ENCODE peak calls at places on chromosomes 6 and 20, in eight cellular contexts. Y, W, S, G, K, V, U and Z are unnamed samples.

GRCh38 chr20:19588731-19589130 is 169.3 kb upstream of the RIN2 start:
- DNase-seq in S (no peak), Y (no peak), W (no peak), K (no peak), V (no peak), G (no peak), U (no peak), Z (no peak)

GRCh38 chr6:20771427-20771826 is 237.2 kb downstream of the CDKAL1 start:
- DNase-seq in U (no peak), V (no peak), S (no peak), K (no peak), G (no peak), W (no peak), Y (no peak), Z (no peak)

GRCh38 chr6:155275808-155276480 is 12.1 kb downstream of the CLDN20 start:
- DNase-seq in K (no peak), S (no peak), Y (no peak), W (no peak), V (no peak), G (peak; percentile 33), U (no peak), Z (peak; percentile 20)

GRCh38 chr6:120671519-120671918 is 662.8 kb downstream of the TBC1D32 start:
- DNase-seq in K (no peak), V (peak; percentile 2), S (no peak), Y (peak; percentile 2), U (no peak), W (no peak), G (no peak), Z (no peak)

GRCh38 chr6:118776607-118777549 is 117.1 kb upstream of the ASF1A start:
- DNase-seq in U (peak; percentile 43), G (peak; percentile 71), Y (peak; percentile 91), W (peak; percentile 38), V (peak; percentile 45), S (peak; percentile 38), K (peak; percentile 65), Z (peak; percentile 75)

GRCh38 chr20:51335329-51335841 is 207.1 kb downstream of the NFATC2 start:
- DNase-seq in U (peak; percentile 81), S (peak; percentile 60), G (peak; percentile 92), Y (peak; percentile 23), V (no peak), W (no peak), K (peak; percentile 46), Z (peak; percentile 97)

GRCh38 chr20:9514461-9515210 is at the start of gene LAMP5:
- DNase-seq in U (no peak), S (no peak), K (no peak), W (no peak), G (no peak), Y (no peak), V (peak; percentile 77), Z (no peak)

GRCh38 chr6:6495851-6496250 is 92.7 kb upstream of the LY86 start:
- DNase-seq in G (no peak), K (no peak), V (no peak), Y (no peak), W (no peak), S (no peak), U (no peak), Z (no peak)

GRCh38 chr20:46375771-46376170 is 30.6 kb downstream of the ELMO2 start:
- DNase-seq in Y (peak; percentile 16), G (no peak), K (no peak), V (no peak), S (no peak), W (no peak), U (no peak), Z (no peak)

GRCh38 chr20:20439602-20440001 is 71.7 kb downstream of the INSM1 start:
- DNase-seq in U (no peak), K (no peak), V (no peak), S (no peak), G (no peak), W (no peak), Y (no peak), Z (no peak)

GRCh38 chr20:14477125-14477524 is 139.7 kb upstream of the FLRT3 start:
- DNase-seq in G (no peak), S (no peak), U (peak; percentile 10), W (no peak), V (no peak), Y (peak; percentile 10), K (no peak), Z (peak; percentile 10)

GRCh38 chr6:69994251-69994650 is 127.9 kb downstream of the COL19A1 start:
- DNase-seq in K (no peak), W (no peak), G (no peak), U (no peak), S (no peak), V (no peak), Y (no peak), Z (no peak)

GRCh38 chr6:14824060-14824834 is 421.6 kb upstream of the JARID2 start:
- DNase-seq in W (no peak), U (no peak), Y (no peak), G (no peak), V (no peak), K (no peak), S (no peak), Z (no peak)

GRCh38 chr20:36629719-36630340 is 16.2 kb downstream of the SLA2 start:
- DNase-seq in W (no peak), G (no peak), K (peak; percentile 49), Y (no peak), V (no peak), U (no peak), S (no peak), Z (no peak)

GRCh38 chr6:3997144-3997770 is 81.7 kb downstream of the FAM217A start:
- DNase-seq in G (no peak), V (no peak), S (no peak), U (no peak), K (no peak), W (no peak), Y (peak; percentile 62), Z (peak; percentile 77)

GRCh38 chr6:37204014-37204751 is 34.2 kb downstream of the PIM1 start:
- DNase-seq in W (no peak), K (no peak), G (no peak), S (no peak), Y (no peak), V (no peak), U (no peak), Z (no peak)

GRCh38 chr6:14066782-14067406 is 50.7 kb upstream of the CD83 start:
- DNase-seq in V (peak; percentile 22), G (peak; percentile 54), W (no peak), K (no peak), Y (peak; percentile 92), U (no peak), S (no peak), Z (peak; percentile 72)

GRCh38 chr6:34858681-34859080 is 29.2 kb downstream of the TAF11 start:
- DNase-seq in G (no peak), K (no peak), Y (peak; percentile 50), W (no peak), V (no peak), U (no peak), S (no peak), Z (no peak)

GRCh38 chr6:137282253-137282652 is 63.1 kb upstream of the IFNGR1 start:
- DNase-seq in Y (no peak), G (no peak), W (no peak), K (no peak), S (peak; percentile 27), U (no peak), V (no peak), Z (no peak)

GRCh38 chr20:62740286-62741141 is 31.9 kb downstream of the NTSR1 start:
- DNase-seq in G (peak; percentile 61), W (peak; percentile 71), U (peak; percentile 76), K (peak; percentile 82), Y (no peak), S (peak; percentile 90), V (no peak), Z (peak; percentile 55)

GRCh38 chr6:1367771-1368170 is 21.6 kb upstream of the FOXF2 start:
- DNase-seq in Y (no peak), U (no peak), K (no peak), W (no peak), V (no peak), S (no peak), G (no peak), Z (no peak)

GRCh38 chr20:9458075-9458818 is 56.1 kb upstream of the LAMP5 start:
- DNase-seq in S (peak; percentile 52), U (no peak), W (no peak), G (no peak), K (no peak), V (no peak), Y (peak; percentile 66), Z (peak; percentile 25)

GRCh38 chr6:40999498-41000070 is 39.4 kb downstream of the UNC5CL start:
- DNase-seq in G (no peak), V (peak; percentile 46), K (peak; percentile 4), U (no peak), W (no peak), Y (peak; percentile 72), S (peak; percentile 8), Z (peak; percentile 46)

GRCh38 chr20:4470375-4470774 is 251.3 kb upstream of the PRND start:
- DNase-seq in S (no peak), K (no peak), V (no peak), W (no peak), G (peak; percentile 88), Y (no peak), U (no peak), Z (peak; percentile 60)

GRCh38 chr20:56343861-56344381 is 14.9 kb upstream of the FAM210B start:
- DNase-seq in V (peak; percentile 86), G (no peak), W (no peak), U (no peak), Y (peak; percentile 71), K (peak; percentile 41), S (no peak), Z (peak; percentile 36)

GRCh38 chr6:16712931-16713484 is 48.3 kb downstream of the ATXN1 start:
- DNase-seq in U (peak; percentile 47), W (no peak), Y (peak; percentile 84), G (peak; percentile 93), V (no peak), S (no peak), K (peak; percentile 44), Z (peak; percentile 96)

GRCh38 chr6:153117986-153118886 is 12.8 kb downstream of the RGS17 start:
- DNase-seq in G (peak; percentile 18), K (no peak), W (no peak), V (no peak), S (peak; percentile 4), Y (peak; percentile 6), U (no peak), Z (peak; percentile 80)

GRCh38 chr20:60048634-60049578 is 90.7 kb downstream of the CDH26 start:
- DNase-seq in Y (peak; percentile 29), U (no peak), K (no peak), V (no peak), G (no peak), S (no peak), W (no peak), Z (no peak)

GRCh38 chr6:114195736-114196403 is 147.0 kb downstream of the HS3ST5 start:
- DNase-seq in V (no peak), U (no peak), G (no peak), S (no peak), K (no peak), Y (no peak), W (no peak), Z (no peak)

GRCh38 chr20:9966966-9967365 is 67.8 kb upstream of the ANKEF1 start:
- DNase-seq in K (no peak), Y (peak; percentile 61), S (no peak), V (no peak), W (no peak), U (no peak), G (no peak), Z (no peak)

GRCh38 chr6:168905451-168906090 is 348.1 kb downstream of the THBS2 start:
- DNase-seq in W (no peak), V (no peak), G (no peak), S (no peak), Y (no peak), U (no peak), K (no peak), Z (no peak)

GRCh38 chr20:3141757-3142156 is 17.9 kb downstream of the FASTKD5 start:
- DNase-seq in K (no peak), V (no peak), W (no peak), G (no peak), U (no peak), S (no peak), Y (no peak), Z (no peak)